ENCODE peak calls at places on chromosomes 13 and 19, in four cellular contexts. P is transverse colon; J is CD8-positive, alpha-beta T cell; Y is cardiac muscle cell. M is an unnamed sample.

GRCh38 chr13:27141746-27142145 is 29.9 kb downstream of the USP12 start:
- DNase-seq in P (no peak), J (no peak), Y (no peak), M (no peak)

GRCh38 chr19:19575411-19575810 is 37.3 kb downstream of the CILP2 start:
- DNase-seq in P (no peak), J (no peak), Y (no peak), M (no peak)

GRCh38 chr19:7781157-7781556 is 18.1 kb downstream of the CLEC4M start:
- DNase-seq in P (no peak), J (no peak), Y (peak), M (no peak)

GRCh38 chr19:39053276-39054090 is 21.1 kb upstream of the FBXO27 start:
- DNase-seq in P (peak), J (no peak), Y (no peak), M (no peak)

GRCh38 chr13:32791545-32792172 is 205.4 kb downstream of the PDS5B start:
- DNase-seq in P (no peak), J (peak), Y (no peak), M (no peak)

GRCh38 chr19:44776402-44777096 is 1.1 kb upstream of the CBLC start:
- DNase-seq in P (peak), J (no peak), Y (no peak), M (no peak)

GRCh38 chr19:35247526-35248309 is 1.1 kb upstream of the LSR start:
- DNase-seq in P (peak), J (peak), Y (peak), M (no peak)

GRCh38 chr19:30026933-30027332 is 84.9 kb downstream of the URI1 start:
- DNase-seq in P (no peak), J (no peak), Y (no peak), M (no peak)

GRCh38 chr13:111908981-111909380 is 158.0 kb upstream of the SOX1 start:
- DNase-seq in P (no peak), J (peak), Y (no peak), M (peak)

GRCh38 chr19:19750131-19750841 is 17.4 kb upstream of the ZNF14 start:
- DNase-seq in P (no peak), J (no peak), Y (no peak), M (peak)

GRCh38 chr19:18514800-18515682 is 6.8 kb downstream of the ELL start:
- DNase-seq in P (peak), J (no peak), Y (peak), M (peak)
- H3K27ac ChIP-seq in P (peak), J (no peak), Y (peak), M (peak)

DNA sequence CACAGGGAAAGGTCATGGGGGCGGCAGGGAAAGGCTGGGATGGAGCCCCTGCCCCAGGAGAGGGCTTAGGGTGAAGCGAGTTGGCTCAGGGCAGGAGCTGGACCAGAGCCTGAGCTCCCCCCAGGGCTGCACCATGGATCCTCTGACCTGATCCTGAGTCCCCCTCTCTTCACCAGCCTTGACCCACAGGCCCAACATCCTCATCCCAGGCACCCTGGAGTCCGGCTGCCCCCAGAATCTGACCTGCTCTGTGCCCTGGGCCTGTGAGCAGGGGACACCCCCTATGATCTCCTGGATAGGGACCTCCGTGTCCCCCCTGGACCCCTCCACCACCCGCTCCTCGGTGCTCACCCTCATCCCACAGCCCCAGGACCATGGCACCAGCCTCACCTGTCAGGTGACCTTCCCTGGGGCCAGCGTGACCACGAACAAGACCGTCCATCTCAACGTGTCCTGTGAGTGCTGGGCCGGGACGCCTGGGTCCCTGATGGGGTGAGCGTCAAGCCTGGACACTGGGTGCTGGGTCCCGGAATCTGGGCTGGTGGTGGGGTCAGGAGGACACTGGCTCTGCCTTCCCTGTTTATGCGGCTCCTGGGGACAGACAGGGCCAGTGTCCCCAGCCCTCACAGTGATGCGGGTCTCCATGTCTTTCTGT is 842 bp downstream of the SIGLEC9 start:
- DNase-seq in P (no peak), J (no peak), Y (no peak), M (no peak)
- H3K4me3 ChIP-seq in P (no peak), J (peak), Y (no peak), M (peak)

GRCh38 chr19:10899171-10899653 is 27.9 kb downstream of the CARM1 start:
- DNase-seq in P (peak), J (no peak), Y (no peak), M (no peak)
- H3K27ac ChIP-seq in P (peak), J (no peak), Y (no peak), M (no peak)

GRCh38 chr19:46762245-46762890 is 16.1 kb upstream of the STRN4 start:
- DNase-seq in P (no peak), J (no peak), Y (no peak), M (no peak)

GRCh38 chr19:46760363-46760762 is 14.1 kb upstream of the STRN4 start:
- DNase-seq in P (no peak), J (no peak), Y (no peak), M (no peak)

GRCh38 chr19:46756544-46756888 is 10.3 kb upstream of the STRN4 start:
- DNase-seq in P (no peak), J (no peak), Y (no peak), M (no peak)

GRCh38 chr19:46761418-46761831 is 15.2 kb upstream of the STRN4 start:
- DNase-seq in P (no peak), J (no peak), Y (no peak), M (no peak)

DNA sequence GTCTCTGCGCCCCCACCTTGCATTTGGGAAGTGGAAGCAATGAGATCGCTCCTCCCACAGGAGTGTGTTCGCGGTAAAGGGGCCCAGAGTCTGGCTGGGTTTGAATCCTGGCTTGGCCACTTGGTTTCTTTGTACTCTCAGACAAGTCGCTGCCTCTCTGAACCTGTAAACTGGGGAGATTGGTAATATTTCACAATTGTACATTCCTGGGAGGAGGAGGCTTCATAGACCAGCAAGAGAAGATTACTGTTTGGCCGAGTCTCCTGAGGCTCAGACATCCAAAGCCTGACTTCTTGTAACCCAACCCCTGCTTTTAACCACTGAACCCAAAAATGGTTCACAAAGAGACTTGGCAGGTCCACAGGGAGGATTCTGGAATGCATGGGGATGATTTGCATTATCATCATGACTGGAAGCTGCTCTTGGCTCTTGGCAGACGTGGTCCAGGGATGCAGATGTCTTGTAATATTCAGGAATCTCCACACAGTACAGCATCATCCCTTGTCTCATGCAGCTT is 13.6 kb upstream of the STRN4 start:
- DNase-seq in P (no peak), J (no peak), Y (no peak), M (no peak)
- H3K4me3 ChIP-seq in P (no peak), J (no peak), Y (no peak), M (no peak)

GRCh38 chr13:104592127-104592526 is 1525.9 kb upstream of the SLC10A2 start:
- DNase-seq in P (no peak), J (no peak), Y (no peak), M (no peak)

GRCh38 chr13:104593251-104593576 is 1527.0 kb upstream of the SLC10A2 start:
- DNase-seq in P (no peak), J (no peak), Y (no peak), M (no peak)

GRCh38 chr13:104594801-104595200 is 1528.6 kb upstream of the SLC10A2 start:
- DNase-seq in P (no peak), J (no peak), Y (no peak), M (no peak)

GRCh38 chr13:104593693-104594092 is 1527.5 kb upstream of the SLC10A2 start:
- DNase-seq in P (peak), J (no peak), Y (no peak), M (no peak)

GRCh38 chr13:104592545-104593250 is 1526.5 kb upstream of the SLC10A2 start:
- DNase-seq in P (no peak), J (no peak), Y (no peak), M (no peak)
- H3K27ac ChIP-seq in P (no peak), J (no peak), Y (no peak), M (no peak)

DNA sequence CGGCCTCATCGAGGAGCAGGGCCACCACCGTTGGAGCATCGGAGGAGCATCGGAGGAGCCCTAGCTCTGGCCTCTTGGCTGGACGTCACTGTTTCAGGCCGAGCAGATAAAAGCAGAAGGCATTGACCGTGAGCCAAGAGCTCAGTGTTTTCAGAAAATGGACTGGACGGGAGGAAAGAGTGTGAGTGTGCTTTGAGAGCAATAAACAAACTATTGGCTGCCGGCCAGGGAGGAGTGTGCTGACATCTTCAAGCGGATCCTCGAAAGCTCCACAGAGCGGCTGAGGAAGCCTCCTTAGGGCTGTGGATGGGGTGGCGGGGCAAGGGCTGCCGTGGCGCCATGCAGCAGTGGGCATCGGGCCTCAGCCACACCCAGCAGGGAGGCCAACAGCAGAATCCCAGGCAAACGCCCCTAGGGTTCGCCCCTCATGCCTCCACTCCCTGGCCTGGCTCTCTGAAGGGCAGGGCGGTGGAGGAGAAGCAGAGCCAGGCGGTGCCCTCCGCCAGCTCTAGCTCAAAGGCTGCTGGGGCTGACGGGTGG is 41.8 kb downstream of the IRS2 start:
- DNase-seq in P (peak), J (no peak), Y (no peak), M (peak)
- H3K4me3 ChIP-seq in P (no peak), J (no peak), Y (no peak), M (no peak)